ENCODE peak calls at places on chromosomes 6 and 20, in seven cellular contexts. One of them, this sample, is unnamed.

GRCh38 chr6:40932366-40932765 is 106.7 kb downstream of the UNC5CL start:
- DNase-seq in sigmoid colon: no peak
- DNase-seq in HepG2: no peak
- DNase-seq in K562: no peak
- DNase-seq in SK-N-SH: no peak
- DNase-seq in transverse colon: no peak
- DNase-seq in esophagus muscularis mucosa: no peak
- DNase-seq in this sample: no peak

GRCh38 chr20:24208652-24209051 is 220.1 kb upstream of the GGTLC1 start:
- DNase-seq in sigmoid colon: no peak
- DNase-seq in HepG2: peak
- DNase-seq in K562: no peak
- DNase-seq in SK-N-SH: no peak
- DNase-seq in transverse colon: no peak
- DNase-seq in esophagus muscularis mucosa: no peak
- DNase-seq in this sample: no peak

GRCh38 chr6:21754891-21755290 is 161.3 kb downstream of the SOX4 start:
- DNase-seq in sigmoid colon: no peak
- DNase-seq in HepG2: no peak
- DNase-seq in K562: no peak
- DNase-seq in SK-N-SH: no peak
- DNase-seq in transverse colon: no peak
- DNase-seq in esophagus muscularis mucosa: peak
- DNase-seq in this sample: no peak

GRCh38 chr6:114739656-114740055 is 396.8 kb upstream of the HS3ST5 start:
- DNase-seq in sigmoid colon: no peak
- DNase-seq in HepG2: no peak
- DNase-seq in K562: no peak
- DNase-seq in SK-N-SH: no peak
- DNase-seq in transverse colon: no peak
- DNase-seq in esophagus muscularis mucosa: no peak
- DNase-seq in this sample: no peak

GRCh38 chr6:150596439-150596838 is 3.2 kb upstream of the PLEKHG1 start:
- DNase-seq in sigmoid colon: no peak
- DNase-seq in HepG2: no peak
- DNase-seq in K562: no peak
- DNase-seq in SK-N-SH: no peak
- DNase-seq in transverse colon: peak
- DNase-seq in esophagus muscularis mucosa: no peak
- DNase-seq in this sample: no peak

GRCh38 chr6:99308788-99309187 is 40.7 kb downstream of the FAXC start:
- DNase-seq in sigmoid colon: no peak
- DNase-seq in HepG2: no peak
- DNase-seq in K562: no peak
- DNase-seq in SK-N-SH: no peak
- DNase-seq in transverse colon: no peak
- DNase-seq in esophagus muscularis mucosa: no peak
- DNase-seq in this sample: no peak

GRCh38 chr20:48208176-48208575 is 422.9 kb upstream of the SULF2 start:
- DNase-seq in sigmoid colon: no peak
- DNase-seq in HepG2: no peak
- DNase-seq in K562: no peak
- DNase-seq in SK-N-SH: no peak
- DNase-seq in transverse colon: no peak
- DNase-seq in esophagus muscularis mucosa: no peak
- DNase-seq in this sample: no peak

GRCh38 chr20:50528804-50529351 is 18.7 kb downstream of the PTPN1 start:
- DNase-seq in sigmoid colon: no peak
- DNase-seq in HepG2: no peak
- DNase-seq in K562: no peak
- DNase-seq in SK-N-SH: no peak
- DNase-seq in transverse colon: no peak
- DNase-seq in esophagus muscularis mucosa: no peak
- DNase-seq in this sample: no peak

GRCh38 chr6:117270121-117270959 is 5.0 kb downstream of the VGLL2 start:
- DNase-seq in sigmoid colon: no peak
- DNase-seq in HepG2: no peak
- DNase-seq in K562: no peak
- DNase-seq in SK-N-SH: peak
- DNase-seq in transverse colon: no peak
- DNase-seq in esophagus muscularis mucosa: no peak
- DNase-seq in this sample: no peak

GRCh38 chr6:74851598-74851997 is 354.3 kb downstream of the COL12A1 start:
- DNase-seq in sigmoid colon: no peak
- DNase-seq in HepG2: no peak
- DNase-seq in K562: no peak
- DNase-seq in SK-N-SH: no peak
- DNase-seq in transverse colon: no peak
- DNase-seq in esophagus muscularis mucosa: no peak
- DNase-seq in this sample: no peak

GRCh38 chr6:82494367-82494766 is 130.8 kb downstream of the TPBG start:
- DNase-seq in sigmoid colon: no peak
- DNase-seq in HepG2: no peak
- DNase-seq in K562: no peak
- DNase-seq in SK-N-SH: peak
- DNase-seq in transverse colon: no peak
- DNase-seq in esophagus muscularis mucosa: no peak
- DNase-seq in this sample: no peak
- TF ChIP-seq POLR2AphosphoS5 in sigmoid colon: no peak
- TF ChIP-seq POLR2AphosphoS5 in HepG2: no peak
- TF ChIP-seq POLR2AphosphoS5 in K562: no peak
- TF ChIP-seq POLR2AphosphoS5 in SK-N-SH: no peak
- TF ChIP-seq POLR2AphosphoS5 in transverse colon: no peak
- TF ChIP-seq POLR2AphosphoS5 in esophagus muscularis mucosa: no peak
- TF ChIP-seq POLR2AphosphoS5 in this sample: no peak

GRCh38 chr6:79313254-79313653 is 78.8 kb upstream of the HMGN3 start:
- DNase-seq in sigmoid colon: no peak
- DNase-seq in HepG2: no peak
- DNase-seq in K562: no peak
- DNase-seq in SK-N-SH: no peak
- DNase-seq in transverse colon: no peak
- DNase-seq in esophagus muscularis mucosa: no peak
- DNase-seq in this sample: no peak
- TF ChIP-seq EP300 in sigmoid colon: no peak
- TF ChIP-seq EP300 in HepG2: no peak
- TF ChIP-seq EP300 in K562: no peak
- TF ChIP-seq EP300 in SK-N-SH: no peak
- TF ChIP-seq EP300 in transverse colon: no peak
- TF ChIP-seq EP300 in esophagus muscularis mucosa: no peak
- TF ChIP-seq EP300 in this sample: no peak

DNA sequence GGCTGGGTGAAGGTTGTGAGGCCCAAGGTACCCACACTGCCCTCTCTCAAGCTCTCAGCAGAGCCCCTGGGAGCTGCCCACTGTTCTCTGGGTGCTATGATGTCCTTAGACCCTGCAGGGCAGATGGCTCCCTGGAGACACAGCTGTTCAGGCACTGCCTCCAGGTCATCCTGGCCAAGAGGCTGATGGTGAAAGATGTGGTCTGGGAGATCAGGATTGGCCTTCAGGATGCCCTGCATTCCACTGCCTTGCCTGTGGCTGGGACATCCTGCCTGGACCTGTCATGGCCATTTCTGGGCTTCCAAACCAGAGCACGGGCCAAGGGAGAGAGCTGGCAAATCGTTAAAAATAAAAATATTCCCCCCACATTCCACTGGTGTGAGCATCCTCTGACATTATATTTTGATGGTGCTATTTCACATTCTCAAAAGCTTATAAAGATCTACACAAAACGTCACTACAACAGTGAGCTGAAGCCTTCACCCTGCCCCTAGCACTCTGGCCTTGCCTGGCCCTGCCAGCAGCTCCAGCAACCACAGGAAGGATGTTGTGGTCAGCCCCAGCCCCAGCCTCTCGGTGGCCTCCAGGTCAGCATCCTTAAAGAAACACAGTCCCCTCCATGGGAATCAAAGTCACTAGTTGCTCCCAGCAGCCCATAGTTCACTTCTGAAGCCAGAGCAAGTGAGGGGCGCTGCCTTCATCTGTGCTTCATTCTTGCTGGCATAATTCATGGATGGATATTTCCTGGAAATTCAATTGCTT is 13.5 kb upstream of the KCNK16 start:
- DNase-seq in sigmoid colon: no peak
- DNase-seq in HepG2: no peak
- DNase-seq in K562: no peak
- DNase-seq in SK-N-SH: no peak
- DNase-seq in transverse colon: peak
- DNase-seq in esophagus muscularis mucosa: no peak
- DNase-seq in this sample: no peak
- H3K27ac ChIP-seq in sigmoid colon: no peak
- H3K27ac ChIP-seq in HepG2: no peak
- H3K27ac ChIP-seq in K562: no peak
- H3K27ac ChIP-seq in SK-N-SH: no peak
- H3K27ac ChIP-seq in transverse colon: no peak
- H3K27ac ChIP-seq in esophagus muscularis mucosa: no peak
- H3K27ac ChIP-seq in this sample: no peak

GRCh38 chr6:16276991-16277981 is 38.9 kb downstream of the GMPR start:
- DNase-seq in sigmoid colon: peak
- DNase-seq in HepG2: peak
- DNase-seq in K562: peak
- DNase-seq in SK-N-SH: peak
- DNase-seq in transverse colon: peak
- DNase-seq in esophagus muscularis mucosa: no peak
- DNase-seq in this sample: peak
- TF ChIP-seq POLR2AphosphoS5 in sigmoid colon: no peak
- TF ChIP-seq POLR2AphosphoS5 in HepG2: no peak
- TF ChIP-seq POLR2AphosphoS5 in K562: peak
- TF ChIP-seq POLR2AphosphoS5 in SK-N-SH: no peak
- TF ChIP-seq POLR2AphosphoS5 in transverse colon: no peak
- TF ChIP-seq POLR2AphosphoS5 in esophagus muscularis mucosa: peak
- TF ChIP-seq POLR2AphosphoS5 in this sample: no peak

DNA sequence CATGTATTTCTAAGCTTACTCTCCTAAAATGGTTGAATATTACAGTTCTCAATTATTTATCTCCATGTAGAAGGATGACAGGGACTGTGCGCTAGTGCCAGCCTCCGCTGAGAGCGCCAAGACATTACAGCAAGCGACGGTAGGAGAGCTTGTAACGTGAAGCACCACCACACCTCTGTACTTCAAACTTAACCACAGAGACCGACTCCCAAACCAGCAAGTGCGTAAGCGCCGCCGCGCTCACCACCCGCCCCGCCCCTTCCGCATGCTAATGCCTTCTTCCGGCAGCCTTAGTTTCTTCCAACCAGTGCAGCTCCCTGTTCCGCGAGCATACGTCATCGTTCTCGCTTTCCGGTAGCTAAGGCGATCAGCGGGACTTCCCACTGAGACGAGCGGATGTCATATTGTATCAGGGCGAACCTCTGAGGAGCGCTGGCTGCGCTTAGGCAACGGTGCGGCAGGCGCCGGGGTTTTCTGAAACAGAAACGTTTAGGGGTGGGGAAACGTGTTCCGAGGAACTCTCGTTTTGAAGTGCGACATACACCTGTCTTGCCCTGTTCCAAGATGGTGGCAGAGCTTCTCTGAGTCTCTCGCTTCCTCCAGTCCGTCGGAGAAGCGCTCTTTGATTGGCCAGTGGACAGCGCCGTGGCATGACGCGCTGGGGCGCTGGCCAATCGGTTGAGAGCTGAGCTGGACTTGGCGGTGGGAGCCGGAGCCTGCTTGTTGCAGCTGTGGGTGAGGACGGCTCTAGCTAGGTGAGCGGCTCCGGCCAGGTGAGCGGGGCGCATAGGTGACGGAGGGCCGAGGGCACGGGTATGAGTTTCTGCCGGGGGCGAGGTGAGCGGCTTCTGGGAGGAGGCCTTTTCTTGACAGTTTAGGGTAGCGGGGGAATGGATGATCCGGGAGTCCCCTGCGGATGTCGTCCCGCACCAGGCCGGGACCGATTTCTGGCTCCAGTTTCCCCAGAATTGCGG is at the start of gene SEC23B:
- DNase-seq in sigmoid colon: peak
- DNase-seq in HepG2: peak
- DNase-seq in K562: peak
- DNase-seq in SK-N-SH: peak
- DNase-seq in transverse colon: peak
- DNase-seq in esophagus muscularis mucosa: peak
- DNase-seq in this sample: peak
- TF ChIP-seq EP300 in sigmoid colon: no peak
- TF ChIP-seq EP300 in HepG2: no peak
- TF ChIP-seq EP300 in K562: no peak
- TF ChIP-seq EP300 in SK-N-SH: no peak
- TF ChIP-seq EP300 in transverse colon: no peak
- TF ChIP-seq EP300 in esophagus muscularis mucosa: no peak
- TF ChIP-seq EP300 in this sample: no peak